ENCODE peak calls at places on chromosomes 12 and 14, in ten cellular contexts. One of them, this sample, is unnamed.
A peak's percentile ranks its signal among the peaks of the same experiment; 100 is the strongest.

GRCh38 chr12:11941601-11942360 is 129.0 kb upstream of the BCL2L14 start:
- DNase-seq in esophagus muscularis mucosa: peak; percentile 81
- DNase-seq in pancreas: no peak
- DNase-seq in IMR-90: peak; percentile 81
- DNase-seq in GM23248: peak; percentile 95
- DNase-seq in fibroblast of lung: peak; percentile 82
- DNase-seq in Caco-2: no peak
- DNase-seq in breast epithelium: no peak
- DNase-seq in neural progenitor cell: no peak
- DNase-seq in ovary: no peak
- DNase-seq in this sample: no peak

GRCh38 chr12:42281281-42281680 is 43.2 kb upstream of the YAF2 start:
- DNase-seq in breast epithelium: no peak
- DNase-seq in Caco-2: peak; percentile 42
- DNase-seq in neural progenitor cell: no peak
- DNase-seq in esophagus muscularis mucosa: no peak
- DNase-seq in pancreas: no peak
- DNase-seq in fibroblast of lung: no peak
- DNase-seq in IMR-90: no peak
- DNase-seq in ovary: no peak
- DNase-seq in GM23248: no peak
- DNase-seq in this sample: no peak

GRCh38 chr14:89121961-89122675 is 294.9 kb downstream of the FOXN3 start:
- DNase-seq in neural progenitor cell: peak; percentile 84
- DNase-seq in breast epithelium: no peak
- DNase-seq in esophagus muscularis mucosa: no peak
- DNase-seq in Caco-2: no peak
- DNase-seq in ovary: no peak
- DNase-seq in IMR-90: no peak
- DNase-seq in pancreas: no peak
- DNase-seq in fibroblast of lung: no peak
- DNase-seq in GM23248: no peak
- DNase-seq in this sample: no peak

GRCh38 chr14:34038358-34039057 is 87.6 kb upstream of the EGLN3 start:
- DNase-seq in ovary: no peak
- DNase-seq in fibroblast of lung: no peak
- DNase-seq in IMR-90: no peak
- DNase-seq in neural progenitor cell: no peak
- DNase-seq in esophagus muscularis mucosa: no peak
- DNase-seq in Caco-2: no peak
- DNase-seq in GM23248: no peak
- DNase-seq in pancreas: no peak
- DNase-seq in breast epithelium: no peak
- DNase-seq in this sample: no peak

GRCh38 chr12:116442304-116442703 is 116.9 kb upstream of the MAP1LC3B2 start:
- DNase-seq in fibroblast of lung: no peak
- DNase-seq in GM23248: no peak
- DNase-seq in pancreas: no peak
- DNase-seq in esophagus muscularis mucosa: no peak
- DNase-seq in ovary: no peak
- DNase-seq in IMR-90: no peak
- DNase-seq in breast epithelium: no peak
- DNase-seq in Caco-2: no peak
- DNase-seq in neural progenitor cell: no peak
- DNase-seq in this sample: no peak

GRCh38 chr12:25155031-25155576 is 39.9 kb downstream of the DNAI7 start:
- DNase-seq in Caco-2: peak; percentile 50
- DNase-seq in GM23248: peak; percentile 47
- DNase-seq in pancreas: no peak
- DNase-seq in esophagus muscularis mucosa: no peak
- DNase-seq in breast epithelium: no peak
- DNase-seq in ovary: no peak
- DNase-seq in neural progenitor cell: peak; percentile 30
- DNase-seq in IMR-90: peak; percentile 87
- DNase-seq in fibroblast of lung: peak; percentile 91
- DNase-seq in this sample: no peak

GRCh38 chr12:92987846-92988621 is 58.9 kb upstream of the EEA1 start:
- DNase-seq in breast epithelium: no peak
- DNase-seq in pancreas: no peak
- DNase-seq in Caco-2: peak; percentile 61
- DNase-seq in fibroblast of lung: no peak
- DNase-seq in esophagus muscularis mucosa: no peak
- DNase-seq in IMR-90: no peak
- DNase-seq in ovary: no peak
- DNase-seq in neural progenitor cell: peak; percentile 7
- DNase-seq in GM23248: no peak
- DNase-seq in this sample: no peak

GRCh38 chr12:92107621-92108131 is 38.0 kb downstream of the BTG1 start:
- DNase-seq in Caco-2: no peak
- DNase-seq in neural progenitor cell: peak; percentile 47
- DNase-seq in GM23248: no peak
- DNase-seq in esophagus muscularis mucosa: no peak
- DNase-seq in ovary: no peak
- DNase-seq in IMR-90: no peak
- DNase-seq in pancreas: no peak
- DNase-seq in fibroblast of lung: no peak
- DNase-seq in breast epithelium: no peak
- DNase-seq in this sample: peak; percentile 48

GRCh38 chr12:94643585-94643984 is 6.8 kb downstream of the TMCC3 start:
- DNase-seq in IMR-90: no peak
- DNase-seq in ovary: no peak
- DNase-seq in fibroblast of lung: no peak
- DNase-seq in breast epithelium: no peak
- DNase-seq in esophagus muscularis mucosa: no peak
- DNase-seq in neural progenitor cell: no peak
- DNase-seq in GM23248: peak; percentile 15
- DNase-seq in Caco-2: no peak
- DNase-seq in pancreas: no peak
- DNase-seq in this sample: no peak

GRCh38 chr12:104998423-104999346 is 12.6 kb downstream of the NOPCHAP1 start:
- DNase-seq in IMR-90: no peak
- DNase-seq in Caco-2: no peak
- DNase-seq in ovary: no peak
- DNase-seq in GM23248: no peak
- DNase-seq in esophagus muscularis mucosa: no peak
- DNase-seq in fibroblast of lung: no peak
- DNase-seq in pancreas: peak; percentile 87
- DNase-seq in neural progenitor cell: no peak
- DNase-seq in breast epithelium: no peak
- DNase-seq in this sample: no peak

GRCh38 chr14:43031598-43031997 is 1424.9 kb downstream of the LRFN5 start:
- DNase-seq in Caco-2: no peak
- DNase-seq in GM23248: no peak
- DNase-seq in IMR-90: no peak
- DNase-seq in ovary: no peak
- DNase-seq in pancreas: no peak
- DNase-seq in neural progenitor cell: no peak
- DNase-seq in breast epithelium: no peak
- DNase-seq in fibroblast of lung: no peak
- DNase-seq in esophagus muscularis mucosa: no peak
- DNase-seq in this sample: no peak
- H3K9me3 ChIP-seq in Caco-2: no peaks in the 10 kb centered on the region
- H3K9me3 ChIP-seq in GM23248: no peaks in the 10 kb centered on the region
- H3K9me3 ChIP-seq in IMR-90: no peaks in the 10 kb centered on the region
- H3K9me3 ChIP-seq in ovary: no peaks in the 10 kb centered on the region
- H3K9me3 ChIP-seq in pancreas: no peaks in the 10 kb centered on the region
- H3K9me3 ChIP-seq in neural progenitor cell: no peaks in the 10 kb centered on the region
- H3K9me3 ChIP-seq in breast epithelium: no peaks in the 10 kb centered on the region
- H3K9me3 ChIP-seq in fibroblast of lung: no peaks in the 10 kb centered on the region
- H3K9me3 ChIP-seq in esophagus muscularis mucosa: no peaks in the 10 kb centered on the region
- H3K9me3 ChIP-seq in this sample: no peaks in the 10 kb centered on the region

GRCh38 chr14:97074456-97074855 is 277.3 kb downstream of the VRK1 start:
- DNase-seq in fibroblast of lung: no peak
- DNase-seq in breast epithelium: no peak
- DNase-seq in IMR-90: no peak
- DNase-seq in neural progenitor cell: no peak
- DNase-seq in Caco-2: no peak
- DNase-seq in esophagus muscularis mucosa: no peak
- DNase-seq in GM23248: no peak
- DNase-seq in pancreas: no peak
- DNase-seq in ovary: no peak
- DNase-seq in this sample: no peak
- H3K9me3 ChIP-seq in fibroblast of lung: no peaks in the 10 kb centered on the region
- H3K9me3 ChIP-seq in breast epithelium: no peaks in the 10 kb centered on the region
- H3K9me3 ChIP-seq in IMR-90: peaks cover 28% of the 10 kb centered on the region
- H3K9me3 ChIP-seq in neural progenitor cell: no peaks in the 10 kb centered on the region
- H3K9me3 ChIP-seq in Caco-2: no peaks in the 10 kb centered on the region
- H3K9me3 ChIP-seq in esophagus muscularis mucosa: no peaks in the 10 kb centered on the region
- H3K9me3 ChIP-seq in GM23248: no peaks in the 10 kb centered on the region
- H3K9me3 ChIP-seq in pancreas: no peaks in the 10 kb centered on the region
- H3K9me3 ChIP-seq in ovary: no peaks in the 10 kb centered on the region
- H3K9me3 ChIP-seq in this sample: no peaks in the 10 kb centered on the region

DNA sequence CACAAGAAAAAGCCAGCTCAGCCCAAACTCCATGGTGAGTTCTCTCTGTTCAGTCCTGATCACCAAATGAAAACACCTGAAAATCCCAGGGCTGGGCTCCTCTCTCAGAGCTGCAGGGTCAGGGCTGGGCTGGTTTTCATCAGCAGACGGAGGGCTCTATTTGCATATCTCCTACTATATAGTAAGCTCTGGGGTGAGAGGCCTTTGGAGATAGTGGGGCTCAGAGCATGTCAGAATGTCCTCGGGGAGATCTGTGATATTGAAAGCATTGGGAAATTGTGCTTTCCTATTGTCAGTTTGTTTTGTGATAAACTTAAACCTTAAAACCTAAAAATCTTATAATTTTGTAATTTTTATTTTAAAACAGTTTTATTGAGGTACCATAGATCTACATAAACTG is 742.6 kb downstream of the TMEM121 start:
- DNase-seq in neural progenitor cell: no peak
- DNase-seq in fibroblast of lung: no peak
- DNase-seq in IMR-90: no peak
- DNase-seq in pancreas: no peak
- DNase-seq in esophagus muscularis mucosa: no peak
- DNase-seq in ovary: no peak
- DNase-seq in Caco-2: no peak
- DNase-seq in GM23248: no peak
- DNase-seq in breast epithelium: no peak
- DNase-seq in this sample: no peak
- H3K9me3 ChIP-seq in neural progenitor cell: peaks cover 29% of the 10 kb centered on the region
- H3K9me3 ChIP-seq in fibroblast of lung: no peaks in the 10 kb centered on the region
- H3K9me3 ChIP-seq in IMR-90: peaks cover 32% of the 10 kb centered on the region
- H3K9me3 ChIP-seq in pancreas: no peaks in the 10 kb centered on the region
- H3K9me3 ChIP-seq in esophagus muscularis mucosa: no peaks in the 10 kb centered on the region
- H3K9me3 ChIP-seq in ovary: no peaks in the 10 kb centered on the region
- H3K9me3 ChIP-seq in Caco-2: no peaks in the 10 kb centered on the region
- H3K9me3 ChIP-seq in GM23248: no peaks in the 10 kb centered on the region
- H3K9me3 ChIP-seq in breast epithelium: no peaks in the 10 kb centered on the region
- H3K9me3 ChIP-seq in this sample: no peaks in the 10 kb centered on the region

DNA sequence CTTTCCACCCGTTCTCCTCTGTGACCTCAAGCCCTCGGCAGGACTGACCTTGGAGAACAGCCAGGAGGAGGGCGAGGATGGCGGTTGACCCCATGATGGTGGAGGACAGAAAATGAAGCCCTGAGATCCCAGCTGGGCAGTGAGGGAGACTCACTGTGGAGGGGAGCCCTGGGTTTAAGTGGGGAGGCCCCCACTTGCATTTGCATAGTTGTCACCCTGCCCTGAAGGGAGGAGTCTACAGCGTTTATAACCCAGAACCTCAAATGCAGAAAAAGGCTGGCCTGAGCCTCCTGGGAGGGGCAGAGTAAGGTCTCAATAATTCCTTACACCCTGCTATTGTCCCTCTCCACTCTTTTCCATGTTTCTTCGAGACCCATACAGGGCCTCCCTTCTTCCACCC is 1052.7 kb downstream of the TMEM121 start:
- DNase-seq in Caco-2: no peak
- DNase-seq in IMR-90: no peak
- DNase-seq in GM23248: no peak
- DNase-seq in fibroblast of lung: no peak
- DNase-seq in breast epithelium: no peak
- DNase-seq in pancreas: no peak
- DNase-seq in neural progenitor cell: no peak
- DNase-seq in esophagus muscularis mucosa: no peak
- DNase-seq in ovary: no peak
- DNase-seq in this sample: no peak
- H3K9me3 ChIP-seq in Caco-2: no peaks in the 10 kb centered on the region
- H3K9me3 ChIP-seq in IMR-90: peaks cover 38% of the 10 kb centered on the region
- H3K9me3 ChIP-seq in GM23248: no peaks in the 10 kb centered on the region
- H3K9me3 ChIP-seq in fibroblast of lung: no peaks in the 10 kb centered on the region
- H3K9me3 ChIP-seq in breast epithelium: no peaks in the 10 kb centered on the region
- H3K9me3 ChIP-seq in pancreas: no peaks in the 10 kb centered on the region
- H3K9me3 ChIP-seq in neural progenitor cell: peaks cover 8% of the 10 kb centered on the region
- H3K9me3 ChIP-seq in esophagus muscularis mucosa: no peaks in the 10 kb centered on the region
- H3K9me3 ChIP-seq in ovary: no peaks in the 10 kb centered on the region
- H3K9me3 ChIP-seq in this sample: no peaks in the 10 kb centered on the region